ENCODE peak calls at places on chromosomes 2 and 18, in four cellular contexts. D, K, L and E are unnamed samples.
A peak's percentile ranks its signal among the peaks of the same experiment; 100 is the strongest.

GRCh38 chr2:215367647-215368492 is 56.0 kb downstream of the ATIC start:
- DNase-seq in K (no peak), L (peak; percentile 35), D (peak; percentile 93), E (no peak)

GRCh38 chr18:58453913-58454317 is 175.0 kb downstream of the ALPK2 start:
- DNase-seq in D (no peak), K (no peak), L (no peak), E (no peak)

GRCh38 chr2:150167711-150168110 is 319.8 kb downstream of the RND3 start:
- DNase-seq in D (peak; percentile 77), L (peak; percentile 55), K (no peak), E (no peak)

GRCh38 chr2:237487496-237487895 is 445 bp downstream of the MLPH start:
- DNase-seq in K (no peak), D (no peak), L (no peak), E (no peak)

GRCh38 chr18:24791736-24792135 is 331.3 kb downstream of the HRH4 start:
- DNase-seq in L (no peak), K (no peak), D (no peak), E (no peak)

GRCh38 chr2:68653538-68653982 is 10.2 kb downstream of the PROKR1 start:
- DNase-seq in L (peak; percentile 52), K (no peak), D (peak; percentile 85), E (no peak)

GRCh38 chr18:53990485-53990884 is 234.0 kb downstream of the MBD2 start:
- DNase-seq in K (no peak), D (no peak), L (no peak), E (no peak)

GRCh38 chr2:156903335-156903734 is 354.2 kb upstream of the GALNT5 start:
- DNase-seq in K (no peak), L (no peak), D (peak; percentile 35), E (no peak)

GRCh38 chr2:163717993-163718680 is 17.7 kb downstream of the FIGN start:
- DNase-seq in L (no peak), K (no peak), D (no peak), E (no peak)

GRCh38 chr2:26521054-26521912 is 43.4 kb upstream of the OTOF start:
- DNase-seq in D (no peak), K (peak; percentile 71), L (peak; percentile 42), E (no peak)

GRCh38 chr2:190910341-190911136 is 29.9 kb downstream of the GLS start:
- DNase-seq in L (peak; percentile 34), D (peak; percentile 53), K (no peak), E (no peak)

GRCh38 chr2:237542001-237542704 is 24.2 kb upstream of the PRLH start:
- DNase-seq in D (no peak), K (no peak), L (no peak), E (no peak)

GRCh38 chr2:162050513-162050961 is 23.5 kb downstream of the DPP4 start:
- DNase-seq in K (no peak), D (no peak), L (no peak), E (no peak)

GRCh38 chr2:108257757-108258331 is 18.1 kb downstream of the SULT1C3 start:
- DNase-seq in K (no peak), D (peak; percentile 33), L (no peak), E (no peak)

GRCh38 chr2:220219371-220219770 is 591.9 kb downstream of the SLC4A3 start:
- DNase-seq in D (no peak), K (no peak), L (peak; percentile 80), E (no peak)

GRCh38 chr2:60453896-60454295 is 99.6 kb downstream of the BCL11A start:
- DNase-seq in D (no peak), L (no peak), K (no peak), E (no peak)

GRCh38 chr2:54518430-54518829 is 62.3 kb downstream of the SPTBN1 start:
- DNase-seq in D (no peak), L (no peak), K (no peak), E (no peak)

GRCh38 chr2:20144861-20145260 is 80.1 kb downstream of the SDC1 start:
- DNase-seq in K (no peak), D (no peak), L (no peak), E (no peak)

GRCh38 chr2:66830881-66831280 is 396.0 kb downstream of the MEIS1 start:
- DNase-seq in D (no peak), K (no peak), L (no peak), E (no peak)

GRCh38 chr2:195009202-195009601 is 647.8 kb upstream of the SLC39A10 start:
- DNase-seq in K (no peak), D (peak; percentile 0), L (peak; percentile 43), E (no peak)

GRCh38 chr18:34801769-34802168 is 91.7 kb downstream of the DTNA start:
- DNase-seq in K (no peak), L (peak; percentile 31), D (peak; percentile 72), E (no peak)

GRCh38 chr2:237669628-237670351 is 42.4 kb downstream of the LRRFIP1 start:
- DNase-seq in K (no peak), D (peak; percentile 100), L (no peak), E (peak; percentile 90)

GRCh38 chr2:190185380-190185779 is 122.9 kb upstream of the MSTN start:
- DNase-seq in K (no peak), D (no peak), L (no peak), E (no peak)

GRCh38 chr2:46268196-46268595 is 29.0 kb upstream of the EPAS1 start:
- DNase-seq in K (no peak), D (no peak), L (no peak), E (no peak)

GRCh38 chr2:189798312-189799029 is 14.2 kb downstream of the PMS1 start:
- DNase-seq in D (peak; percentile 74), L (peak; percentile 40), K (no peak), E (no peak)

GRCh38 chr2:118881490-118882129 is 34.2 kb upstream of the EN1 start:
- DNase-seq in K (peak; percentile 88), D (peak; percentile 20), L (peak; percentile 75), E (no peak)

GRCh38 chr2:6975988-6976387 is 58.8 kb downstream of the RNF144A start:
- DNase-seq in D (no peak), L (peak; percentile 83), K (no peak), E (peak; percentile 25)

GRCh38 chr2:176976766-176977165 is 235.8 kb upstream of the HNRNPA3 start:
- DNase-seq in D (no peak), K (no peak), L (no peak), E (no peak)

DNA sequence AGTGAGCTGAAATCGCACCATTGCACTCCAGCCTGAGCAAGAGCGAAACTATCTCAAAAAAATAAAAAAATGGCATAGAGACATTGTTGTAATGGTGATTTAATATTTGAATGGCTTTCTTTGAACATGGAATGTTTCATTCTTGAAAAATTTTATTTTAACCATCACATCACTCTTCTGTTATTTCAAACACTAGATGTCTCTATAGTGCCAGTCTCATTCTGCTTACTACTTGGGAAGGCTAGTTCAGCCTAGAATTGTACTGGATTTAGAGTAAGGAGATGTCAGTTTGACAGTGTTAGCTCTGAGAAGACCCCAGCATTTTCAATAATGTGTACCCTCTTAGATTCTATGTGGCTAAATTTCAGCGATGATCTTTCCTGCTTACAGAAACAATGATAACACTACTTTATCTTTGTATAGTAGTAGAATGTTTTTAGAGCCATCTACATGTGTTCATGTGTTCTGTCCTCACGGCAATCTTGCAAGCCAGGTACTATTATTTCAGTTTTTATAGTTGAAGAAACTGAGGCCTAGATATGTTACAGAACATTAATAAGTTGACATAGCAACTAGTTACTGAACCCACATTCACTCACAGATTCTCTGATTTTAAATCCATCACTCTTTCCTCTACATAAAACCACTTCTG is 142.9 kb upstream of the ZSWIM2 start:
- DNase-seq in D (no peak), K (no peak), L (no peak), E (no peak)
- TF ChIP-seq CTCF in D (no peak), K (no peak), L (no peak), E (peak; percentile 26)

GRCh38 chr18:48607049-48607984 is 68.5 kb downstream of the CTIF start:
- DNase-seq in L (peak; percentile 43), D (peak; percentile 90), K (no peak), E (no peak)
- TF ChIP-seq CTCF in L (no peak), D (no peak), K (no peak), E (no peak)

GRCh38 chr18:43170586-43170985 is 55.1 kb upstream of the RIT2 start:
- DNase-seq in K (no peak), L (no peak), D (no peak), E (no peak)
- TF ChIP-seq CTCF in K (no peak), L (no peak), D (no peak), E (peak; percentile 21)

DNA sequence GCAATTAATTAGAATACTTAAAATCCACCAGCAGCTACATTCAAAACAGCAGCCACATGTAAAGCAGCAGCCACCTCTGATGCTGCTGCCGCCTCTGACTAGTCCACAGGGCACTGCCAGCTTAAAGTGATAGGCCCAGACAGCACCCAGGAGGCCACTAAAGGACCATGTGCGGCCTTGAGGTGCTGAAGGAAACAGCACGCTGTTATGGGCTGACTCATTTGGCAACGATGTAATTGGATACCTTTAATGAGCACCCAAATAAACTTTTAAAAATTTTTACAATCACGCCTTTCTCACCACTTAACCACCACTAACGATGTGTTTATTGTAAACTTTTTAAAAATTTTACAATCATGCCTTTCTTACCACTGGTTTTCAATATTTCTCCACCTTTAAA is 209.3 kb upstream of the NCKAP5 start:
- DNase-seq in L (peak; percentile 60), K (no peak), D (no peak), E (no peak)
- TF ChIP-seq CTCF in L (no peak), K (no peak), D (no peak), E (peak; percentile 4)

GRCh38 chr2:187576906-187577305 is 22.7 kb upstream of the TFPI start:
- DNase-seq in D (peak; percentile 27), K (no peak), L (no peak), E (no peak)

GRCh38 chr2:187575081-187576067 is 21.1 kb upstream of the TFPI start:
- DNase-seq in L (peak; percentile 11), K (no peak), D (peak; percentile 83), E (no peak)

GRCh38 chr2:187577310-187577709 is 23.1 kb upstream of the TFPI start:
- DNase-seq in D (no peak), K (peak; percentile 13), L (peak; percentile 21), E (no peak)

GRCh38 chr2:187581125-187581896 is 27.1 kb upstream of the TFPI start:
- DNase-seq in K (peak; percentile 62), D (peak; percentile 52), L (peak; percentile 77), E (no peak)

DNA sequence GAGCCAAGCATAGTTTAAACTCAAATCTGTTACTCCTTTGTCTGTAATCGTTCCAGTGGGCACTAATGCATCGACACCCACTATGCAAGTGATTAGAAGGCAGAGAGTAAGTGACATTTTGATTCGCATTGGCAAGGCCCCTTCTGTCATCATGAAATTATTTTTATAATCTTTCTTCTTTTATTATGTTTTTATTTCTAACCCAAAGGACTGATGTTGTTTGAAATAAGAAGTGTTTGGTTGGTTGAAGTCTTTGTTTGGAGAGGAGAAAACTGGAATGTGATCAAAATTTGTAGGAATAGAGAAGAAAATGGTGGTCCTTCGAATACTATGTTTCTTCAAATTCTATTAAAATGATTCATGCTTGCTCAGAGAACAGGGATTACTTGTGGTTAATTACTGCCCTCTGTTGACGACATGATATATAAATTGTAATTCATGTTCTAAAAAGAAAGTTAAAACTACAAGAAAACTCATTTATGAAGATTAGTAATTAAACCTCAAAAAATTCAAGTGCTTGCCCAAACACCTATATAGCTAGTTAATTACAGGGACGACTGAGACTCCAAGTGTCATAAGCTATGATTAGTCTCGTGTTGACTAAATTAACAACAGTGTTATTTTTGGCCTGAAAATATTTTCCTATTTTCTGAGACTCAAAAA is 26.4 kb upstream of the TFPI start:
- DNase-seq in D (peak; percentile 85), L (peak; percentile 73), K (peak; percentile 47), E (peak; percentile 31)
- TF ChIP-seq CTCF in D (peak; percentile 77), L (peak; percentile 48), K (peak; percentile 33), E (peak; percentile 51)

GRCh38 chr18:45173327-45173726 is 441.9 kb upstream of the SLC14A2 start:
- DNase-seq in L (no peak), D (no peak), K (no peak), E (no peak)
- TF ChIP-seq CTCF in L (no peak), D (no peak), K (no peak), E (no peak)